ENCODE peak calls at places on chromosomes 4 and X, in ten cellular contexts. G is fibroblast of mammary gland; I is neural crest cell; Z is kidney epithelial cell; D is fibroblast of pulmonary artery; C is HFF-Myc; S is lower lobe of right lung; V is HCT116; A is cardiac fibroblast; X is CD4-positive, alpha-beta T cell. H is an unnamed sample.

GRCh38 chr4:122285285-122285684 is 93.5 kb upstream of the ADAD1 start:
- DNase-seq in X (no peak), V (no peak), S (no peak), G (peak; percentile 40), A (peak; percentile 31), D (peak; percentile 8), C (no peak), Z (peak; percentile 5), I (no peak), H (peak; percentile 11)

GRCh38 chr4:41814565-41814964 is 66.0 kb upstream of the PHOX2B start:
- DNase-seq in G (no peak), Z (peak; percentile 4), I (peak; percentile 34), D (peak; percentile 6), C (no peak), A (peak; percentile 4), V (no peak), S (no peak), X (no peak), H (no peak)

GRCh38 chr4:40122941-40123340 is 66.3 kb downstream of the N4BP2 start:
- DNase-seq in G (no peak), S (no peak), V (no peak), D (no peak), I (no peak), Z (no peak), C (no peak), X (no peak), A (no peak), H (no peak)

GRCh38 chr4:26792639-26793038 is 68.0 kb upstream of the STIM2 start:
- DNase-seq in I (no peak), A (no peak), G (no peak), X (no peak), C (no peak), D (no peak), V (no peak), Z (no peak), S (no peak), H (no peak)

GRCh38 chr4:6460876-6461275 is 11.5 kb downstream of the PPP2R2C start:
- DNase-seq in X (no peak), D (no peak), A (no peak), I (no peak), Z (no peak), S (no peak), V (no peak), G (no peak), C (no peak), H (no peak)

GRCh38 chr4:15005474-15006115 is 3.3 kb downstream of the CPEB2 start:
- DNase-seq in I (no peak), G (no peak), A (no peak), Z (no peak), C (no peak), D (no peak), S (no peak), V (no peak), X (no peak), H (peak; percentile 1)

GRCh38 chrX:133005038-133005437 is 46.6 kb upstream of the HS6ST2 start:
- DNase-seq in S (no peak), Z (no peak), A (peak; percentile 0), V (no peak), C (no peak), X (no peak), G (peak; percentile 17), I (peak; percentile 18), D (peak; percentile 9), H (peak; percentile 30)

GRCh38 chr4:77734928-77735327 is 84.2 kb downstream of the CNOT6L start:
- DNase-seq in G (peak; percentile 63), X (peak; percentile 4), I (no peak), D (peak; percentile 50), A (peak; percentile 64), Z (peak; percentile 70), S (no peak), C (peak; percentile 4), V (no peak), H (peak; percentile 38)

GRCh38 chr4:36243355-36244256 is 708 bp downstream of the ARAP2 start:
- DNase-seq in Z (no peak), I (peak; percentile 28), X (peak; percentile 34), G (peak; percentile 20), S (peak; percentile 74), V (no peak), D (peak; percentile 22), A (peak; percentile 15), C (no peak), H (peak; percentile 73)

GRCh38 chr4:164931551-164932324 is 45.7 kb downstream of the TRIM61 start:
- DNase-seq in C (no peak), G (peak; percentile 6), D (no peak), X (no peak), I (no peak), V (no peak), A (no peak), Z (no peak), S (no peak), H (peak; percentile 32)

GRCh38 chr4:164926301-164926700 is 49.3 kb downstream of the APELA start:
- DNase-seq in C (no peak), D (no peak), X (no peak), S (no peak), G (peak; percentile 34), V (no peak), I (no peak), Z (no peak), A (no peak), H (peak; percentile 93)

GRCh38 chr4:164933244-164933643 is 44.2 kb downstream of the TRIM61 start:
- DNase-seq in D (no peak), S (no peak), A (no peak), X (no peak), C (no peak), Z (no peak), G (no peak), I (no peak), V (no peak), H (no peak)

GRCh38 chr4:164935363-164935762 is 42.1 kb downstream of the TRIM61 start:
- DNase-seq in C (no peak), A (no peak), S (no peak), I (no peak), X (no peak), D (no peak), V (peak; percentile 27), G (no peak), Z (no peak), H (no peak)

GRCh38 chr4:164930647-164931046 is 46.8 kb downstream of the TRIM61 start:
- DNase-seq in A (no peak), Z (no peak), V (no peak), C (no peak), I (no peak), S (no peak), G (no peak), D (no peak), X (no peak), H (no peak)
- TF ChIP-seq CTCF in A (no peak), Z (no peak), V (no peak), C (no peak), I (no peak), S (no peak), G (no peak), D (no peak), X (no peak), H (no peak)

GRCh38 chr4:184510431-184510830 is 36.1 kb upstream of the IRF2 start:
- DNase-seq in Z (no peak), C (no peak), G (peak; percentile 9), V (no peak), S (no peak), A (peak; percentile 36), X (no peak), I (no peak), D (peak; percentile 11), H (no peak)

GRCh38 chr4:184503869-184504300 is 29.5 kb upstream of the IRF2 start:
- DNase-seq in G (peak; percentile 11), S (no peak), D (peak; percentile 10), Z (no peak), I (no peak), C (peak; percentile 3), X (peak; percentile 9), V (no peak), A (peak; percentile 31), H (no peak)

GRCh38 chr4:184504385-184504784 is 30.0 kb upstream of the IRF2 start:
- DNase-seq in D (no peak), C (no peak), A (no peak), S (no peak), X (no peak), Z (no peak), G (no peak), V (no peak), I (no peak), H (no peak)

GRCh38 chr4:184511156-184511555 is 36.8 kb upstream of the IRF2 start:
- DNase-seq in C (no peak), I (no peak), S (no peak), X (no peak), D (no peak), G (no peak), Z (no peak), V (no peak), A (no peak), H (no peak)

DNA sequence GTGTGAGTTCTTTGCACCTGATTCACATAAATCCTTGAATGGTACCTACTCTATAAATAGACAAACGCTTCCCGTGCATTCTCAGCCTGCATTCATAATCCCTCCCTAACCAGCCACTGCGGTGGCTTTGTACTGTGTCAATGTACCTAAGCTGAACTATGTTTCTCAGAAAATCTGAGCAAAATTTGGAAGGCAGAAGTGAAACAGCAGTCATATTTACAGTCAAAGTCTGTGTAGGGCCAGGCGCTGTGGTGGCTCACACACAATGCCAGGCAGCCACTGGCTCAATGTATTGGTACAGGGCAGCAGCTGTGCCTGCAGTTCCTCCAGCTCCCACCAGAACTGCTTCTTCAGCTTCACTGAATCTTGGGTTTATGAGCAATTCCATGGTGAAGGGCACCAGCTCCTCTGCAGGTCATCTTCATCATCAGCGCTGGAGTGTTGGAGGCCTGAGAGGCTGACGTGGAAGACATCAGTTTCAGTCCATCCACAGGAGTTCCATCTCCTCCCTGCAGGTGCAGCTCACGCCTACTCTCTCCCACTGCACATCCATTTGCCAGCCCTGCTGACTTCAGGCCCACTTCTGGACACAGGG is 32.3 kb upstream of the IRF2 start:
- DNase-seq in I (no peak), G (no peak), S (no peak), A (peak; percentile 4), D (no peak), Z (no peak), X (no peak), V (no peak), C (no peak), H (peak; percentile 13)
- TF ChIP-seq CTCF in I (peak; percentile 40), G (no peak), S (peak; percentile 27), A (peak; percentile 21), D (peak; percentile 12), Z (no peak), X (peak; percentile 33), V (no peak), C (no peak), H (no peak)

GRCh38 chr4:183211533-183211932 is 108.5 kb downstream of the CLDN22 start:
- DNase-seq in Z (no peak), X (no peak), A (no peak), C (no peak), S (no peak), D (no peak), G (no peak), I (no peak), V (no peak), H (no peak)
- TF ChIP-seq CTCF in Z (no peak), X (no peak), A (no peak), C (no peak), S (no peak), D (no peak), G (no peak), I (no peak), V (no peak), H (no peak)

GRCh38 chr4:116183241-116183640 is 902.1 kb downstream of the TRAM1L1 start:
- DNase-seq in S (no peak), I (no peak), X (no peak), G (no peak), Z (no peak), A (no peak), D (no peak), V (no peak), C (no peak), H (no peak)

GRCh38 chr4:116180056-116180690 is 905.2 kb downstream of the TRAM1L1 start:
- DNase-seq in V (peak; percentile 10), Z (no peak), S (no peak), G (peak; percentile 0), X (no peak), A (peak; percentile 3), I (no peak), C (no peak), D (peak; percentile 2), H (peak; percentile 46)
- TF ChIP-seq CTCF in V (peak; percentile 42), Z (peak; percentile 47), S (peak; percentile 26), G (peak; percentile 28), X (no peak), A (peak; percentile 17), I (peak; percentile 75), C (no peak), D (peak; percentile 21), H (peak; percentile 52)